ENCODE peak calls at places on chromosome 15, in six cellular contexts. One of them, this sample, is unnamed.

GRCh38 chr15:75349851-75350588 is 3.2 kb downstream of the NEIL1 start:
- DNase-seq in ovary: no peak
- DNase-seq in foreskin fibroblast: no peak
- DNase-seq in transverse colon: peak
- DNase-seq in right lobe of liver: no peak
- DNase-seq in A549: no peak
- DNase-seq in this sample: no peak

GRCh38 chr15:62394079-62394478 is 229.0 kb upstream of the C2CD4B start:
- DNase-seq in ovary: no peak
- DNase-seq in foreskin fibroblast: peak
- DNase-seq in transverse colon: no peak
- DNase-seq in right lobe of liver: no peak
- DNase-seq in A549: no peak
- DNase-seq in this sample: no peak

GRCh38 chr15:89101302-89102191 is 13.3 kb downstream of the ABHD2 start:
- DNase-seq in ovary: peak
- DNase-seq in foreskin fibroblast: peak
- DNase-seq in transverse colon: peak
- DNase-seq in right lobe of liver: peak
- DNase-seq in A549: peak
- DNase-seq in this sample: no peak

GRCh38 chr15:70353606-70354259 is 256.0 kb upstream of the TLE3 start:
- DNase-seq in ovary: no peak
- DNase-seq in foreskin fibroblast: no peak
- DNase-seq in transverse colon: no peak
- DNase-seq in right lobe of liver: no peak
- DNase-seq in A549: no peak
- DNase-seq in this sample: no peak

GRCh38 chr15:68644088-68644904 is 65.5 kb downstream of the CORO2B start:
- DNase-seq in ovary: no peak
- DNase-seq in foreskin fibroblast: peak
- DNase-seq in transverse colon: no peak
- DNase-seq in right lobe of liver: no peak
- DNase-seq in A549: peak
- DNase-seq in this sample: no peak

GRCh38 chr15:73081321-73081958 is 29.2 kb downstream of the NEO1 start:
- DNase-seq in ovary: no peak
- DNase-seq in foreskin fibroblast: peak
- DNase-seq in transverse colon: no peak
- DNase-seq in right lobe of liver: no peak
- DNase-seq in A549: peak
- DNase-seq in this sample: peak

GRCh38 chr15:69524296-69524695 is 71.7 kb downstream of the RPLP1 start:
- DNase-seq in ovary: no peak
- DNase-seq in foreskin fibroblast: no peak
- DNase-seq in transverse colon: peak
- DNase-seq in right lobe of liver: no peak
- DNase-seq in A549: no peak
- DNase-seq in this sample: no peak

GRCh38 chr15:63832620-63833245 is 1.0 kb downstream of the HERC1 start:
- DNase-seq in ovary: no peak
- DNase-seq in foreskin fibroblast: no peak
- DNase-seq in transverse colon: no peak
- DNase-seq in right lobe of liver: no peak
- DNase-seq in A549: no peak
- DNase-seq in this sample: peak

GRCh38 chr15:34514251-34514760 is 69.1 kb downstream of the GOLGA8B start:
- DNase-seq in ovary: no peak
- DNase-seq in foreskin fibroblast: peak
- DNase-seq in transverse colon: peak
- DNase-seq in right lobe of liver: no peak
- DNase-seq in A549: peak
- DNase-seq in this sample: no peak

GRCh38 chr15:92896543-92896942 is 3.6 kb upstream of the CHD2 start:
- DNase-seq in ovary: no peak
- DNase-seq in foreskin fibroblast: no peak
- DNase-seq in transverse colon: no peak
- DNase-seq in right lobe of liver: no peak
- DNase-seq in A549: no peak
- DNase-seq in this sample: no peak

GRCh38 chr15:66846031-66846430 is 144.0 kb downstream of the SMAD6 start:
- DNase-seq in ovary: no peak
- DNase-seq in foreskin fibroblast: no peak
- DNase-seq in transverse colon: peak
- DNase-seq in right lobe of liver: no peak
- DNase-seq in A549: no peak
- DNase-seq in this sample: no peak

GRCh38 chr15:85890620-85890980 is 95.9 kb upstream of the KLHL25 start:
- DNase-seq in ovary: no peak
- DNase-seq in foreskin fibroblast: no peak
- DNase-seq in transverse colon: no peak
- DNase-seq in right lobe of liver: no peak
- DNase-seq in A549: no peak
- DNase-seq in this sample: no peak

GRCh38 chr15:41554401-41554800 is 4.6 kb upstream of the TYRO3 start:
- DNase-seq in ovary: no peak
- DNase-seq in foreskin fibroblast: no peak
- DNase-seq in transverse colon: no peak
- DNase-seq in right lobe of liver: no peak
- DNase-seq in A549: no peak
- DNase-seq in this sample: no peak

GRCh38 chr15:75723847-75724660 is 11.4 kb upstream of the CSPG4 start:
- DNase-seq in ovary: peak
- DNase-seq in foreskin fibroblast: peak
- DNase-seq in transverse colon: peak
- DNase-seq in right lobe of liver: peak
- DNase-seq in A549: peak
- DNase-seq in this sample: peak

GRCh38 chr15:58762731-58763130 is 8.4 kb upstream of the MINDY2 start:
- DNase-seq in ovary: no peak
- DNase-seq in foreskin fibroblast: no peak
- DNase-seq in transverse colon: no peak
- DNase-seq in right lobe of liver: no peak
- DNase-seq in A549: no peak
- DNase-seq in this sample: no peak

GRCh38 chr15:74958908-74959642 is 2.5 kb upstream of the RPP25 start:
- DNase-seq in ovary: no peak
- DNase-seq in foreskin fibroblast: no peak
- DNase-seq in transverse colon: no peak
- DNase-seq in right lobe of liver: no peak
- DNase-seq in A549: no peak
- DNase-seq in this sample: no peak

GRCh38 chr15:71011503-71012155 is 103.6 kb upstream of the THSD4 start:
- DNase-seq in ovary: no peak
- DNase-seq in foreskin fibroblast: peak
- DNase-seq in transverse colon: peak
- DNase-seq in right lobe of liver: no peak
- DNase-seq in A549: peak
- DNase-seq in this sample: no peak

GRCh38 chr15:57150066-57150865 is 226.0 kb upstream of the CGNL1 start:
- DNase-seq in ovary: no peak
- DNase-seq in foreskin fibroblast: peak
- DNase-seq in transverse colon: no peak
- DNase-seq in right lobe of liver: no peak
- DNase-seq in A549: no peak
- DNase-seq in this sample: no peak

GRCh38 chr15:76150508-76150907 is 90.7 kb downstream of the TMEM266 start:
- DNase-seq in ovary: no peak
- DNase-seq in foreskin fibroblast: no peak
- DNase-seq in transverse colon: peak
- DNase-seq in right lobe of liver: peak
- DNase-seq in A549: no peak
- DNase-seq in this sample: no peak

GRCh38 chr15:89361451-89362202 is 27.0 kb upstream of the POLG start:
- DNase-seq in ovary: peak
- DNase-seq in foreskin fibroblast: peak
- DNase-seq in transverse colon: peak
- DNase-seq in right lobe of liver: peak
- DNase-seq in A549: peak
- DNase-seq in this sample: peak

DNA sequence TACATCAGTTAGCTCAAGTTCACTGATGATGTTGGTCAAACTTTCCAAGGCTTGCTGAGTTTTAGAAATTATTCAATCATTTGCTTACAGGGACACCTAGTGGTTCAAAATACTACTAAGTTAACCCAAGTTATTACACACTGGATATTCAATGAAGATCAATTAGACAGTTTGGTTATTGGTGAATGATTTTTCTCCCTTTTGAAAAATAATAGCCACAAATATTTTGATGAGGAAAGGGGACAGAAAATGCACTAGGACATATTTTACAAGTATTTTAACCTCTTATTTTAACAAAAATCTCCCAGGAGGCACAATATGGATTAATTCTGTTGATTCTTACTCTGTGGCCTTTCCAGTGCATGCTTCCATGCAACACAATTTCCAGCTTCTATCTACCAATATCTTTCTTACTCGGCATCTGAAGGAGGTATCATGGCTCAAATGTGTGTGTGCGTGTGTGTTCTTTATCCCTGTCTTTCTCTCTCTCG is 20.1 kb upstream of the GOLGA6L2 start:
- DNase-seq in ovary: no peak
- DNase-seq in foreskin fibroblast: peak
- DNase-seq in transverse colon: no peak
- DNase-seq in right lobe of liver: no peak
- DNase-seq in A549: peak
- DNase-seq in this sample: no peak
- TF ChIP-seq CTCF in ovary: no peak
- TF ChIP-seq CTCF in foreskin fibroblast: peak
- TF ChIP-seq CTCF in transverse colon: peak
- TF ChIP-seq CTCF in right lobe of liver: peak
- TF ChIP-seq CTCF in A549: peak
- TF ChIP-seq CTCF in this sample: peak

GRCh38 chr15:101646652-101647051 is 5.5 kb downstream of the TM2D3 start:
- DNase-seq in ovary: no peak
- DNase-seq in foreskin fibroblast: peak
- DNase-seq in transverse colon: no peak
- DNase-seq in right lobe of liver: peak
- DNase-seq in A549: no peak
- DNase-seq in this sample: no peak

GRCh38 chr15:101637549-101638318 is 14.4 kb downstream of the TM2D3 start:
- DNase-seq in ovary: no peak
- DNase-seq in foreskin fibroblast: peak
- DNase-seq in transverse colon: peak
- DNase-seq in right lobe of liver: no peak
- DNase-seq in A549: no peak
- DNase-seq in this sample: no peak

GRCh38 chr15:101641134-101641764 is 10.9 kb downstream of the TM2D3 start:
- DNase-seq in ovary: peak
- DNase-seq in foreskin fibroblast: peak
- DNase-seq in transverse colon: peak
- DNase-seq in right lobe of liver: no peak
- DNase-seq in A549: peak
- DNase-seq in this sample: peak

GRCh38 chr15:101641894-101642293 is 10.3 kb downstream of the TM2D3 start:
- DNase-seq in ovary: no peak
- DNase-seq in foreskin fibroblast: peak
- DNase-seq in transverse colon: no peak
- DNase-seq in right lobe of liver: no peak
- DNase-seq in A549: no peak
- DNase-seq in this sample: no peak

DNA sequence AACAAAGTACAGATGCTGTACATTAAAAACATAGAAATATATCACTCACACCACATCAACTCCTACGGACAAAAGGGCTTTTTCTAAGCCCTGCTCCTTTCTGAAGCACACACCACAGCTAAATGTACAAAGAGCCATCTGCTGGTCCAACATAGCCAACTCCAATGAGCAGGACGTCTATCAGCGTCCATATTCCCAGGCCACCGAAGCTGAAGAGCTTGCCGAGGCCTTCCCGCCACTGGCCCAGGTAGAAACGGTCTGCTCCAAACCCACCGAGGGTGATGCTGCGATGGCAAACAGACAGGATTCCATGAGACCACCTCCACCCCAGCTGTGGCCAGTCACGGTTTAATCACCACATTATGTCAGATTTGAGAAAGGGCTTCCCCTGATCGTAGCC is 9.8 kb downstream of the TM2D3 start:
- DNase-seq in ovary: no peak
- DNase-seq in foreskin fibroblast: peak
- DNase-seq in transverse colon: no peak
- DNase-seq in right lobe of liver: no peak
- DNase-seq in A549: no peak
- DNase-seq in this sample: no peak
- TF ChIP-seq CTCF in ovary: no peak
- TF ChIP-seq CTCF in foreskin fibroblast: peak
- TF ChIP-seq CTCF in transverse colon: no peak
- TF ChIP-seq CTCF in right lobe of liver: no peak
- TF ChIP-seq CTCF in A549: no peak
- TF ChIP-seq CTCF in this sample: no peak

GRCh38 chr15:49370782-49371181 is 52.3 kb upstream of the FGF7 start:
- DNase-seq in ovary: no peak
- DNase-seq in foreskin fibroblast: peak
- DNase-seq in transverse colon: no peak
- DNase-seq in right lobe of liver: no peak
- DNase-seq in A549: no peak
- DNase-seq in this sample: no peak
- TF ChIP-seq CTCF in ovary: no peak
- TF ChIP-seq CTCF in foreskin fibroblast: peak
- TF ChIP-seq CTCF in transverse colon: no peak
- TF ChIP-seq CTCF in right lobe of liver: no peak
- TF ChIP-seq CTCF in A549: peak
- TF ChIP-seq CTCF in this sample: peak

DNA sequence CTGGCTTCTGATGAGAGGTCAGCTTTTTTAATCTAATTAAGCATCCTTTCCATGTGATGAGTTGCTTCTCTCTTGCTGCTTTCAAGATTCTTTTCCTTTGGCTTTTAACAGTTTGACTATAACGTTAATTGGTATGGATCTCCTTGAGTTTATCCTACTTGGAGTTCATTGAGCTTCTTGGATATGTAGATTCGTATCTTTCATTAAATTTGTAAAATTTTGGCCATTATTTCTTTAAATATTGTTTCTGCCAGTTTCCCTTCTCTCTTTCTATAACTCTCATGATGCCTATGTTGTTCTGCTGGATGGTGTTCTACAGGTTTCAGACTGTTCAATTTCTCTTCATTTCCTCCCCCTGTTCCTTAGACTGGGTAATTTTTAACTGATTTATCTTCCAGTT is 21.0 kb upstream of the MTMR10 start:
- DNase-seq in ovary: no peak
- DNase-seq in foreskin fibroblast: no peak
- DNase-seq in transverse colon: no peak
- DNase-seq in right lobe of liver: no peak
- DNase-seq in A549: no peak
- DNase-seq in this sample: no peak
- TF ChIP-seq CTCF in ovary: no peak
- TF ChIP-seq CTCF in foreskin fibroblast: no peak
- TF ChIP-seq CTCF in transverse colon: no peak
- TF ChIP-seq CTCF in right lobe of liver: no peak
- TF ChIP-seq CTCF in A549: no peak
- TF ChIP-seq CTCF in this sample: no peak

GRCh38 chr15:39447431-39447830 is 133.4 kb upstream of the THBS1 start:
- DNase-seq in ovary: no peak
- DNase-seq in foreskin fibroblast: no peak
- DNase-seq in transverse colon: no peak
- DNase-seq in right lobe of liver: no peak
- DNase-seq in A549: no peak
- DNase-seq in this sample: no peak
- TF ChIP-seq CTCF in ovary: no peak
- TF ChIP-seq CTCF in foreskin fibroblast: no peak
- TF ChIP-seq CTCF in transverse colon: no peak
- TF ChIP-seq CTCF in right lobe of liver: no peak
- TF ChIP-seq CTCF in A549: no peak
- TF ChIP-seq CTCF in this sample: no peak